ENCODE peak calls at places on chromosomes 13 and 19, in ten cellular contexts. Z is NB4, U is A549, I is HCT116, Y is SK-N-SH, L is K562, S is WTC11, H is endothelial cell of umbilical vein, X is HepG2, J is GM12878. R is an unnamed sample.

GRCh38 chr19:48368942-48369341 is 4.8 kb downstream of the SYNGR4 start:
- DNase-seq in U (no peak), Y (no peak), L (no peak), J (no peak), I (no peak), Z (no peak), H (no peak), X (no peak), S (no peak), R (no peak)

GRCh38 chr13:105139380-105140285 is 1395.8 kb downstream of the EFNB2 start:
- DNase-seq in H (peak), S (peak), X (peak), Y (no peak), L (no peak), U (peak), J (peak), Z (peak), I (peak), R (no peak)

GRCh38 chr19:6065685-6066365 is 44.5 kb downstream of the RFX2 start:
- DNase-seq in U (peak), H (peak), I (no peak), X (peak), Z (peak), J (no peak), Y (no peak), L (peak), S (peak), R (no peak)

GRCh38 chr13:30306762-30307193 is 573 bp downstream of the KATNAL1 start:
- DNase-seq in Z (peak), J (peak), X (peak), U (peak), I (peak), Y (peak), H (peak), L (peak), S (peak), R (peak)

GRCh38 chr13:40470665-40471064 is 195.8 kb downstream of the FOXO1 start:
- DNase-seq in U (no peak), H (no peak), J (no peak), L (no peak), X (no peak), Z (no peak), Y (no peak), S (no peak), I (no peak), R (no peak)

GRCh38 chr13:98476106-98476505 is 100.8 kb downstream of the STK24 start:
- DNase-seq in S (peak), Y (peak), Z (no peak), X (no peak), L (no peak), J (no peak), U (no peak), I (no peak), H (peak), R (no peak)

GRCh38 chr13:109672545-109672944 is 113.8 kb downstream of the IRS2 start:
- DNase-seq in Z (no peak), S (no peak), L (no peak), X (no peak), J (no peak), Y (no peak), I (no peak), H (no peak), U (no peak), R (no peak)

GRCh38 chr19:18788782-18789421 is 2.2 kb downstream of the COMP start:
- DNase-seq in U (no peak), L (no peak), X (no peak), J (no peak), Z (no peak), H (no peak), Y (no peak), I (no peak), S (peak), R (no peak)

GRCh38 chr13:71865858-71866172 is 1.2 kb downstream of the DACH1 start:
- DNase-seq in I (no peak), H (no peak), L (no peak), Z (peak), X (no peak), J (no peak), U (no peak), Y (peak), S (peak), R (no peak)

GRCh38 chr19:39430675-39431593 is 4.8 kb downstream of the RPS16 start:
- DNase-seq in U (peak), H (peak), S (no peak), X (peak), Y (no peak), J (no peak), L (peak), I (peak), Z (peak), R (peak)

GRCh38 chr13:25281193-25281936 is 5.9 kb downstream of the MTMR6 start:
- DNase-seq in Y (no peak), L (no peak), Z (no peak), J (peak), I (no peak), H (no peak), S (no peak), X (no peak), U (no peak), R (no peak)

GRCh38 chr19:17933414-17934129 is 757 bp downstream of the CCDC124 start:
- DNase-seq in J (no peak), I (no peak), Z (no peak), S (no peak), L (no peak), H (no peak), Y (no peak), U (no peak), X (peak), R (no peak)

GRCh38 chr19:6023085-6023682 is 45.2 kb upstream of the RANBP3 start:
- DNase-seq in H (peak), Z (peak), Y (peak), J (no peak), X (no peak), I (no peak), L (no peak), U (no peak), S (no peak), R (no peak)

GRCh38 chr13:21012841-21013681 is 48.3 kb downstream of the LATS2 start:
- DNase-seq in S (no peak), J (no peak), L (no peak), H (peak), X (no peak), I (no peak), Z (no peak), Y (no peak), U (no peak), R (no peak)

GRCh38 chr13:24264976-24265375 is 44.4 kb upstream of the C1QTNF9 start:
- DNase-seq in S (no peak), X (no peak), I (no peak), L (no peak), Z (no peak), H (no peak), J (no peak), U (no peak), Y (no peak), R (no peak)

GRCh38 chr19:54517483-54517882 is 14.9 kb downstream of the LAIR2 start:
- DNase-seq in X (peak), L (peak), U (peak), H (peak), Z (peak), J (no peak), Y (no peak), S (peak), I (no peak), R (peak)

GRCh38 chr13:102347490-102347889 is 54.4 kb downstream of the FGF14 start:
- DNase-seq in S (no peak), X (no peak), I (no peak), U (no peak), J (no peak), H (no peak), Z (no peak), L (no peak), Y (no peak), R (no peak)

GRCh38 chr19:32224371-32225244 is 120.8 kb upstream of the ZNF507 start:
- DNase-seq in Y (peak), H (peak), X (peak), U (peak), S (peak), J (no peak), Z (peak), L (peak), I (no peak), R (no peak)

GRCh38 chr13:86856996-86857395 is 814.2 kb upstream of the SLITRK5 start:
- DNase-seq in I (peak), L (no peak), S (no peak), X (peak), Y (no peak), U (no peak), Z (no peak), J (no peak), H (no peak), R (no peak)

GRCh38 chr13:97369269-97369893 is 64.6 kb upstream of the RAP2A start:
- DNase-seq in U (no peak), H (peak), Y (no peak), L (no peak), I (no peak), J (no peak), S (no peak), X (no peak), Z (no peak), R (no peak)

GRCh38 chr13:114162533-114162922 is 16.5 kb upstream of the CFAP97D2 start:
- DNase-seq in S (no peak), I (no peak), U (no peak), H (no peak), Z (no peak), Y (no peak), L (no peak), X (no peak), J (no peak), R (no peak)

GRCh38 chr19:41541990-41542584 is 33.9 kb upstream of the CEACAM21 start:
- DNase-seq in S (peak), I (peak), Z (peak), U (peak), L (peak), J (no peak), Y (peak), H (peak), X (peak), R (peak)

GRCh38 chr19:7528192-7528519 is 5.7 kb downstream of the MCOLN1 start:
- DNase-seq in S (no peak), I (no peak), X (no peak), J (no peak), Y (no peak), U (no peak), H (no peak), Z (no peak), L (no peak), R (no peak)

GRCh38 chr13:92804346-92804745 is 422.3 kb upstream of the GPC6 start:
- DNase-seq in S (no peak), Y (no peak), I (no peak), H (no peak), U (no peak), X (no peak), L (no peak), J (no peak), Z (no peak), R (no peak)

GRCh38 chr19:2150794-2151338 is 500 bp downstream of the AP3D1 start:
- DNase-seq in I (no peak), J (no peak), H (peak), L (peak), Z (peak), X (no peak), S (no peak), Y (no peak), U (no peak), R (no peak)

GRCh38 chr13:23268441-23268840 is 87.7 kb downstream of the SGCG start:
- DNase-seq in Y (no peak), U (no peak), L (no peak), S (no peak), I (no peak), H (no peak), J (peak), Z (no peak), X (no peak), R (no peak)

GRCh38 chr13:40390290-40391008 is 276.0 kb downstream of the FOXO1 start:
- DNase-seq in H (no peak), U (no peak), J (no peak), X (no peak), I (no peak), L (no peak), S (no peak), Z (peak), Y (no peak), R (no peak)

GRCh38 chr19:19429361-19429760 is 23.9 kb downstream of the GATAD2A start:
- DNase-seq in S (no peak), U (no peak), Y (no peak), I (no peak), J (no peak), L (no peak), X (no peak), H (no peak), Z (no peak), R (no peak)

GRCh38 chr19:8163781-8164180 is 14.4 kb upstream of the FBN3 start:
- DNase-seq in X (no peak), Y (no peak), H (no peak), S (no peak), Z (no peak), J (no peak), L (no peak), I (no peak), U (no peak), R (no peak)

GRCh38 chr13:80873589-80873988 is 532.7 kb upstream of the SPRY2 start:
- DNase-seq in I (no peak), U (no peak), X (no peak), H (no peak), Y (no peak), L (no peak), S (no peak), Z (peak), J (peak), R (no peak)

GRCh38 chr13:51614350-51614786 is 30.1 kb downstream of the WDFY2 start:
- DNase-seq in Y (peak), H (no peak), S (no peak), U (no peak), I (no peak), Z (no peak), L (no peak), X (no peak), J (peak), R (no peak)

GRCh38 chr13:25365720-25366235 is 6.0 kb upstream of the ATP8A2 start:
- DNase-seq in U (no peak), L (no peak), I (no peak), X (no peak), Z (no peak), S (no peak), H (no peak), Y (no peak), J (no peak), R (no peak)

GRCh38 chr19:35350591-35350990 is 2.9 kb downstream of the FFAR1 start:
- DNase-seq in H (no peak), U (no peak), S (no peak), I (no peak), J (no peak), L (no peak), Z (no peak), Y (no peak), X (no peak), R (no peak)
- TF ChIP-seq MAX in H (no peak), U (no peak), S (no peak), I (no peak), J (no peak), L (no peak), Z (no peak), Y (no peak), X (no peak), R (no peak)

GRCh38 chr19:10126213-10126639 is 6.5 kb upstream of the EIF3G start:
- DNase-seq in U (no peak), S (no peak), Y (no peak), L (no peak), I (no peak), H (no peak), X (no peak), Z (peak), J (no peak), R (no peak)
- TF ChIP-seq MAX in U (no peak), S (no peak), Y (no peak), L (no peak), I (no peak), H (no peak), X (no peak), Z (no peak), J (no peak), R (no peak)

GRCh38 chr19:51407631-51408131 is 9.8 kb downstream of the SIGLEC10 start:
- DNase-seq in I (peak), Z (peak), X (peak), Y (no peak), J (no peak), U (peak), L (peak), S (peak), H (peak), R (no peak)
- TF ChIP-seq MAX in I (no peak), Z (no peak), X (no peak), Y (no peak), J (no peak), U (no peak), L (no peak), S (no peak), H (no peak), R (no peak)

GRCh38 chr19:45396389-45397260 is 8.2 kb downstream of the PPP1R13L start:
- DNase-seq in U (no peak), X (no peak), H (no peak), L (peak), I (no peak), Y (no peak), S (peak), Z (no peak), J (no peak), R (peak)

GRCh38 chr19:45395524-45396388 is 9.1 kb downstream of the PPP1R13L start:
- DNase-seq in L (peak), U (no peak), H (no peak), I (no peak), S (peak), Z (peak), J (no peak), X (no peak), Y (no peak), R (no peak)

GRCh38 chr19:45391346-45391745 is 13.5 kb downstream of the PPP1R13L start:
- DNase-seq in X (peak), H (no peak), L (peak), J (no peak), I (no peak), Z (peak), U (no peak), S (peak), Y (peak), R (no peak)

DNA sequence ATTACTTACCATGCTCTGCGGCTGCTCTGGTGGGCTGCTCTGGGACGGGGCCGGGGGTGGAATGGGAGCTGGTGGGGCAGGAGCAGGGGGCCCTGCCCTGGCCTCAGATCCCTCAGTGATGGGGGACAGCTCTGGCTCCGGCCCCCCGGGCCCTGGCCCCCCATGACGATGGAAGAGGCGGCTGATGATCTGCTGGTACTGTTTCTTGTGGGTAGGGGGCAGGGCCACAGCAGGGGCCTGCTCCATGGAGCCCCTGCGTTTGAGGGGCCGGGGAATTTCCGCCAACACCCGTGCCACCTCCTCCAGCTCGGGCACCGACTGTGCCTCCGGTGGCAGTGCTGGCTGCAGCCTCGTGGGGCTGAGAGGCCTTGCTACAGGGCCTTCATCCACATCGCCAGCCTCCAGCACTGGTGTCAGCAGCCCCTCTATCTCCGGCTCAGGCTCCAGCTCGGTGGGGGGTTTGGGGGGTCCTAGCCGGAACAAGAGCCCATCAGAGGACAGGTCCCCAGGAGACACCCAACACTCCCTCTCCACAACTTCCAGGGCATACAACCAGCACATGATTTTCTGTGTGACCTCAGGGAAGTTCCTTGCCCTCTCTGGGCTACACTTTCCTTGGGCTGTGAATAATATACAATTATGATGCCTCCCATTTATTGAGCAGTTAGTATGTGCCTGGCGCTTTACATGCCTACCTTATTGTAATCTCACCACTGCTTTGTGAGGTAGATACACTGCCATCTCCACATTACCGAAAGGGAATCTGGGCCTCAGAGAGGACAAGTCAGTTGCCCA is 12.8 kb downstream of the PPP1R13L start:
- DNase-seq in L (no peak), S (no peak), J (no peak), I (no peak), H (no peak), X (no peak), Z (no peak), U (no peak), Y (no peak), R (no peak)
- TF ChIP-seq MAX in L (no peak), S (no peak), J (no peak), I (no peak), H (no peak), X (no peak), Z (no peak), U (no peak), Y (no peak), R (no peak)

GRCh38 chr13:65964672-65965071 is 1265.5 kb downstream of the PCDH9 start:
- DNase-seq in J (no peak), U (no peak), Y (no peak), Z (no peak), X (no peak), H (peak), S (no peak), L (no peak), I (no peak), R (no peak)
- TF ChIP-seq MAX in J (no peak), U (no peak), Y (no peak), Z (no peak), X (no peak), H (no peak), S (no peak), L (no peak), I (no peak), R (no peak)

DNA sequence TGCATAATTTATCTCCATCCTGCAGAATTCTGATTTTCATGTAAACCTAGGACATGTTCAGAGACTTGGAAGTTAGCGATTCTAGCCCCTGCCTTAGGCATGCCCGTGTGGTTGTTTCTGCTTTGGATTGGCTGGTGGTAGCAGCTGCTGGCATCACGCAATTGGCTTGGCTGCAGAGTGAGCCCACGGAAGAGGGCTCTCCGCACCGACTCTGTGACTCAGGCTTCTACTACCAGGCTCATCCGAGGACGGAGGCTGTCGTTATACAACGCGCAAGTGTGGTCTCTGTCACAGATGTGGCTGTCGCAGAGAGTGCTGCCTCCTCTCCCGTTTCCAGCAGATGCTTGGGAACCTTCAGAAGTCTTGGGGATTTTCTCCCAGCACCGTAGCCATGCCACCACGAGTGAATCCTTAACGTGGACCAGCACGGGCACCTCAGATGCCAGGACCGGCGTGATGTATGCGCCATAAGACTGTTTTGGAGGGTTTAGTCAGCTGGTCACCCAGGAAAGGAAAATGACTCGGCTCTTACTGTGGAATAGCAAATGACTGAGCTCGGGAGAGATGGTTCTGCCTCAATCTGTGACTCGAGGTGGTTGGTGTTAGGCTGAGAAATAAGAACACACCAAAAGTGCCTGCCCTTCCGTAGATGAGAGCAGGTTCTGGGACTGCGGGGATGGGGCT is 61.0 kb upstream of the F7 start:
- DNase-seq in U (no peak), I (no peak), J (no peak), S (no peak), H (no peak), L (no peak), Y (no peak), Z (no peak), X (no peak), R (no peak)
- TF ChIP-seq MAX in U (no peak), I (no peak), J (no peak), S (no peak), H (no peak), L (no peak), Y (no peak), Z (no peak), X (no peak), R (no peak)

DNA sequence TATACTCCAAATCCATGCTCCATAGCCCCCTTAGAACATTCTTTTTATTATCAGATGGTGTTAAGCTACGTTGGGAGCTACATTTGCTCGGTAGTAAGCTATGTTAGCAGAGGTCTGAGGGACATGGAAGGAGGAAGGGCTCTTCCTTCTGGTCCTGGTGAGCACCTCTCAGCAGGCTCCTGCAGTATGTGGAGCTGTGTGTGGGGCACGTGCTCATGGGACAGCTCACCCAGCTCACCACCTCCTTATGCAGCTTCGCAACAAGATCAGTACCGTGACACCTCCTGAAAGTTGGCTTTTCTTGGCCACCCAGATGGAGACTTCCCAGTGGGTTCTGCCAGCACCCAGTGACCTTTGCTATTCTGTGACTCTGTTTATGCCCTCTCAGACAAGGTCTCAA is 400.5 kb upstream of the SLC10A2 start:
- DNase-seq in Z (no peak), U (no peak), H (no peak), I (no peak), J (no peak), X (no peak), S (no peak), Y (no peak), L (no peak), R (no peak)
- TF ChIP-seq MAX in Z (no peak), U (no peak), H (no peak), I (no peak), J (no peak), X (no peak), S (no peak), Y (no peak), L (no peak), R (no peak)